ENCODE peak calls at places on chromosomes 11 and 22, in nine cellular contexts. Y is mesothelial cell of epicardium, H is progenitor cell of endocrine pancreas, E is GM12878, U is GM06990, X is lung, B is glutamatergic neuron, D is AG04450, W is WTC11. I is an unnamed sample.

GRCh38 chr11:102171101-102171500 is 60.9 kb downstream of the YAP1 start:
- DNase-seq in Y (no peak), H (no peak), E (no peak), U (no peak), X (no peak), B (no peak), D (no peak), W (no peak), I (no peak)

GRCh38 chr11:12818333-12819015 is 144.3 kb downstream of the TEAD1 start:
- DNase-seq in Y (no peak), H (no peak), E (no peak), U (no peak), X (no peak), B (no peak), D (no peak), W (no peak), I (no peak)

GRCh38 chr22:20418211-20418788 is 19.3 kb downstream of the SCARF2 start:
- DNase-seq in Y (peak), H (peak), E (no peak), U (peak), X (peak), B (peak), D (peak), W (peak), I (peak)

GRCh38 chr11:6623391-6624363 is 4.5 kb upstream of the TPP1 start:
- DNase-seq in Y (no peak), H (no peak), E (no peak), U (no peak), X (no peak), B (no peak), D (no peak), W (no peak), I (no peak)

GRCh38 chr11:111602865-111603632 is 800 bp downstream of the SIK2 start:
- DNase-seq in Y (peak), H (peak), E (no peak), U (no peak), X (no peak), B (peak), D (no peak), W (peak), I (peak)

GRCh38 chr11:5631426-5631825 is 6.6 kb downstream of the TRIM34 start:
- DNase-seq in Y (no peak), H (no peak), E (no peak), U (no peak), X (no peak), B (no peak), D (no peak), W (no peak), I (peak)

GRCh38 chr22:37126383-37126782 is 16.9 kb upstream of the TMPRSS6 start:
- DNase-seq in Y (no peak), H (no peak), E (no peak), U (no peak), X (no peak), B (no peak), D (no peak), W (peak), I (peak)

GRCh38 chr11:60831501-60832079 is 10.3 kb upstream of the CCDC86 start:
- DNase-seq in Y (no peak), H (no peak), E (no peak), U (no peak), X (no peak), B (no peak), D (no peak), W (no peak), I (peak)

GRCh38 chr11:112822478-112823274 is 138.5 kb upstream of the NCAM1 start:
- DNase-seq in Y (no peak), H (no peak), E (no peak), U (no peak), X (no peak), B (no peak), D (no peak), W (peak), I (no peak)

GRCh38 chr11:17135934-17136683 is 58.6 kb upstream of the RPS13 start:
- DNase-seq in Y (no peak), H (no peak), E (no peak), U (no peak), X (no peak), B (no peak), D (no peak), W (no peak), I (no peak)

GRCh38 chr11:11036185-11037161 is 178.6 kb upstream of the ZBED5 start:
- DNase-seq in Y (no peak), H (no peak), E (no peak), U (no peak), X (no peak), B (no peak), D (no peak), W (peak), I (peak)

GRCh38 chr11:123173040-123173855 is 21.8 kb downstream of the CLMP start:
- DNase-seq in Y (no peak), H (no peak), E (no peak), U (no peak), X (no peak), B (no peak), D (peak), W (no peak), I (no peak)

GRCh38 chr22:47157093-47157420 is 394.6 kb downstream of the TBC1D22A start:
- DNase-seq in Y (no peak), H (no peak), E (no peak), U (no peak), X (no peak), B (no peak), D (no peak), W (no peak), I (no peak)

GRCh38 chr11:121231576-121232278 is 60.8 kb upstream of the SC5D start:
- DNase-seq in Y (no peak), H (no peak), E (no peak), U (no peak), X (no peak), B (no peak), D (no peak), W (no peak), I (no peak)

GRCh38 chr11:112241486-112241885 is 15.3 kb downstream of the PTS start:
- DNase-seq in Y (no peak), H (no peak), E (no peak), U (no peak), X (no peak), B (no peak), D (peak), W (no peak), I (no peak)

GRCh38 chr22:24525416-24526037 is 29.4 kb downstream of the GUCD1 start:
- DNase-seq in Y (peak), H (peak), E (peak), U (peak), X (peak), B (peak), D (no peak), W (peak), I (peak)

GRCh38 chr11:76661835-76662434 is 8.6 kb downstream of the LRRC32 start:
- DNase-seq in Y (no peak), H (no peak), E (no peak), U (no peak), X (no peak), B (no peak), D (no peak), W (no peak), I (no peak)

GRCh38 chr11:115363426-115363825 is 140.8 kb downstream of the CADM1 start:
- DNase-seq in Y (no peak), H (no peak), E (no peak), U (no peak), X (no peak), B (no peak), D (no peak), W (no peak), I (no peak)

GRCh38 chr22:23110922-23111527 is 30.8 kb downstream of the RSPH14 start:
- DNase-seq in Y (no peak), H (no peak), E (no peak), U (no peak), X (no peak), B (no peak), D (no peak), W (no peak), I (no peak)

GRCh38 chr11:44444770-44445321 is 120.6 kb upstream of the CD82 start:
- DNase-seq in Y (no peak), H (no peak), E (no peak), U (no peak), X (no peak), B (no peak), D (no peak), W (no peak), I (no peak)

GRCh38 chr22:23581252-23581634 is 1.2 kb upstream of the IGLL1 start:
- DNase-seq in Y (no peak), H (no peak), E (no peak), U (no peak), X (no peak), B (no peak), D (no peak), W (no peak), I (no peak)

GRCh38 chr11:118104491-118104890 is 17.7 kb upstream of the SMIM35 start:
- DNase-seq in Y (no peak), H (no peak), E (no peak), U (no peak), X (no peak), B (no peak), D (no peak), W (no peak), I (no peak)

GRCh38 chr11:34464591-34465036 is 25.9 kb downstream of the CAT start:
- DNase-seq in Y (no peak), H (no peak), E (no peak), U (no peak), X (no peak), B (no peak), D (no peak), W (no peak), I (no peak)

GRCh38 chr11:118339281-118340045 is 3.0 kb downstream of the CD3D start:
- DNase-seq in Y (no peak), H (no peak), E (no peak), U (no peak), X (no peak), B (no peak), D (no peak), W (no peak), I (no peak)

GRCh38 chr11:6418199-6418957 is 516 bp downstream of the APBB1 start:
- DNase-seq in Y (peak), H (peak), E (no peak), U (no peak), X (no peak), B (peak), D (no peak), W (peak), I (no peak)

GRCh38 chr11:73760066-73760679 is 701 bp downstream of the RAB6A start:
- DNase-seq in Y (no peak), H (peak), E (no peak), U (peak), X (peak), B (peak), D (no peak), W (peak), I (peak)

GRCh38 chr11:73157141-73158010 is 15.3 kb upstream of the FCHSD2 start:
- DNase-seq in Y (no peak), H (no peak), E (no peak), U (peak), X (no peak), B (no peak), D (peak), W (no peak), I (peak)

GRCh38 chr11:94845622-94846021 is 77.5 kb downstream of the AMOTL1 start:
- DNase-seq in Y (no peak), H (no peak), E (no peak), U (no peak), X (peak), B (no peak), D (peak), W (no peak), I (no peak)

GRCh38 chr11:60891103-60891741 is 15.2 kb downstream of the PRPF19 start:
- DNase-seq in Y (no peak), H (no peak), E (no peak), U (no peak), X (no peak), B (no peak), D (no peak), W (no peak), I (no peak)

GRCh38 chr11:109972939-109973338 is 120.3 kb upstream of the ZC3H12C start:
- DNase-seq in Y (no peak), H (no peak), E (no peak), U (no peak), X (no peak), B (no peak), D (no peak), W (no peak), I (no peak)

GRCh38 chr22:20741634-20742581 is 32.0 kb upstream of the SERPIND1 start:
- DNase-seq in Y (no peak), H (no peak), E (no peak), U (no peak), X (no peak), B (peak), D (no peak), W (peak), I (peak)

GRCh38 chr11:7965386-7965785 is at the start of gene NLRP10:
- DNase-seq in Y (no peak), H (no peak), E (no peak), U (no peak), X (no peak), B (no peak), D (peak), W (no peak), I (no peak)

GRCh38 chr22:29141078-29141688 is 64.5 kb upstream of the EMID1 start:
- DNase-seq in Y (no peak), H (no peak), E (no peak), U (no peak), X (no peak), B (no peak), D (no peak), W (no peak), I (no peak)

GRCh38 chr11:93623179-93623578 is 38.3 kb upstream of the CEP295 start:
- DNase-seq in Y (no peak), H (no peak), E (peak), U (no peak), X (no peak), B (peak), D (no peak), W (peak), I (peak)

GRCh38 chr11:36186340-36186739 is 102.9 kb downstream of the COMMD9 start:
- DNase-seq in Y (no peak), H (no peak), E (no peak), U (no peak), X (no peak), B (no peak), D (peak), W (no peak), I (no peak)

GRCh38 chr22:21952586-21953571 is at the start of gene PPM1F:
- DNase-seq in Y (peak), H (peak), E (peak), U (peak), X (peak), B (peak), D (peak), W (peak), I (peak)

DNA sequence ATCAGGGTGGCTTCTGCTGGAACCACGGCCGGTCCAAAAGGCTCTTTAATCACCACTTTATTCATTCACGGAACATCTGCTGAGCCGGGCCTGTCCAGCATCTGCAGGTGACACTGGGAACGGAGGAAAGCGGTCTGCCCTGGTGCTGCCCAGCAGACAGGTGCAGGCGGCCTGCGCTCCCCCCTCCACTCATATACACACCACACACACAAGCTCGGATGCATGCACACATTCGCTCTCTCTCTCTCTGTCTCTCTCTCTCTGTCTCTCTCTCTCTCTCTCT is 736.9 kb downstream of the BRD1 start:
- DNase-seq in Y (no peak), H (no peak), E (no peak), U (no peak), X (no peak), B (no peak), D (no peak), W (no peak), I (no peak)
- TF ChIP-seq CTCF in Y (no peak), H (no peak), E (no peak), U (no peak), X (no peak), B (no peak), D (no peak), W (no peak), I (no peak)

DNA sequence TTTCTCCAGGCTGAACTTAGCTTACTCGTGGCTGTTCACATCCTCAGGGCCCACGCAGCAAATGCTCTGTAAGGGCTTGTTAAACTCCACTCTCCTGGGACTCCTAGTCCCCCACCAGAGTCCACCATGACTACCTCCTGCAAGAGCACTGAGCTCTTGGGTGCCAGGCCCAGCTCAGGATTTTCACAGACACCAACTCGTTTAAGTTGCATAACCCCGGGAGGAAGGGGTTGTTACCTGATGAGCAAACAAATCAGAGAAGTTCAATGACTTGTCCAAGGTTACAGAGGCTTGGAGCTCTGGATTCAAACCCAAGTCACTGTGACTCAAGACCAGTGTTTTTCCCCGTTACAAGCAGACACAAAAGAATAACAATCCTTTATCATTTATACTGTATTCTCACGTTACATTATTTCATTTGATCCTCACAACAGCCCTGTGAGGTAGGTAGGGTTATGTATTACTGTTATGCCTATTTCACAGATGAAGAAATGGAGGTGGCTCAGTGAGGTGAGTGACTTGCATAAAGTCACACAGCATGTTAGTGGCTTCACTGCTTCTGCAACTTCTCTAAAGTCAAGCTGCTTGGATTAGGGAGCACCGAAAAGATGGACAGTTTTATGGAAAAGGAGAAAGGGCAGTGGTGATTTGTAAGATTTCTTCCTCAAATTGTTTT is 17.4 kb downstream of the KCTD21 start:
- DNase-seq in Y (no peak), H (no peak), E (no peak), U (no peak), X (no peak), B (no peak), D (no peak), W (no peak), I (no peak)
- TF ChIP-seq CTCF in Y (no peak), H (no peak), E (no peak), U (no peak), X (no peak), B (no peak), D (no peak), W (no peak), I (no peak)

DNA sequence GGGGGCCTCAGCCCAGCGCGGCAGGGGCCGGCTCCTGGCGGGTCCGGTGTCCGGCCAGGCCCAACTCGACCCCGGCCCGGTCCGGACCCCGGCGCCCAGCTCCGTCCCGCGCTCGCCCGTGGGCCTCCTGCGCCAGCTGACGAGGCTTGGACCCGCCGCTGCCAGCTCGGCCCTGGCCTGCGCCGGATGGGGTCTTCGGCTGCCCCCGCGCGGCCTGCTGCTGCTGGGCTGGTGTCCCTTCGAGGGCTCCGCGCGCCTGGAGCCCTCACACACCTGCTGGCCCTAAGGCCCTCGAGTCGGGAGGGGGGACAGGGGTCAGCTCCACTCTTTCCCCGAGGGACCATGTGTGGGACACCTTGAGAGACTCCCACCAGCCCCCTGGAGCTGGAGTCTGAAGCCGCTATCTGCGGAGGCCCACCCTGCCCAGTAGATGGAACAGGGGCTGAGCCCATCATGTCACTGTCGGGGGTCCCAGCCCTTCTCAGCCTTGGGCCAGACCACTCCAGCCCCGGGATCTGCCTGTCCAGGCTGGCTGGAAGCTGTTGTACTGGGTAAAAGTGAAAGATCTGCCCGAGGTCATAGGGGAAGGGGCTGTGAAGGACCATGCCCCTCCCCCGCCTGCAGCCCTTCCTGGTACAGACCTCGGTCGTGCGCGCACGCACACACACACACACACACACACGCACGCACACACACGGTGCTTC is 768 bp upstream of the CDKN1C start:
- DNase-seq in Y (peak), H (peak), E (no peak), U (no peak), X (no peak), B (peak), D (no peak), W (peak), I (no peak)
- TF ChIP-seq CTCF in Y (no peak), H (peak), E (no peak), U (no peak), X (no peak), B (no peak), D (peak), W (no peak), I (no peak)

GRCh38 chr11:32713496-32713895 is 81.0 kb downstream of the CCDC73 start:
- DNase-seq in Y (no peak), H (no peak), E (no peak), U (no peak), X (no peak), B (no peak), D (no peak), W (no peak), I (no peak)
- TF ChIP-seq CTCF in Y (no peak), H (peak), E (peak), U (peak), X (no peak), B (no peak), D (peak), W (no peak), I (peak)

DNA sequence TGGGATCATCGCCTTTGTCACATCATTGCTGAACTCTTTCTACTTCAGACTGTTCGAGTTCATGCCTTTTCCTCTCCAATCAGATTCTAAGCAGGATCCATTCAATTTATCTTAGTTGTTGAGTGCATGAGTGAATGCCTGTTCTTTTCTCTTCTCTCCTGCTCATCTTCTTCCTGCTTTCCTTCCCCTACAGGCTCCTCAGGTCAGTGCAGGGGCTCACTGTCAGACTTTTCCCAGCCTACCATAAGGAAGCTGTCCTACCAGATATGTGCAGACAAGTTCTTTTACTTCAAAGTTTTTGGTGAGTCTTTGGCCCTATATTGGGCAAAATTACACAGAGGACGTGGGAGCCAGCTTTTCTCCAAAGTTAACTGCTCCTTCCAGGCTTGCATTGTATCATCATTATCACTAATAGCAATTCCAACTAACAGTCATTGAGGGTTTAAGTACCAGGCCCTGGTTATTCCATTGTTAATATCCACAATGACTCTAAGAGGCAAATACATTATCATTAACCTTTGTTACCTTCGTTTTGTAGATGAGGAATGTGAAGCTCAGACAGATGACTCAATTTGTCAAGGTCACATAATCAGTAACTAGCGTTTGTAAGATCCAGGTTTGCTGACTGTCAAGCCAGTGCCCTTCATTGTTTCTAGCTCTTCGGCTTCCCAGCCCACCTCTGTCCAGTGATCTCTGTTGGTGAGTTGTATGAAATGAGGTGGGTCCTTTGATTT is 30.4 kb downstream of the OR6Q1 start:
- DNase-seq in Y (no peak), H (no peak), E (no peak), U (no peak), X (no peak), B (no peak), D (no peak), W (peak), I (no peak)
- TF ChIP-seq CTCF in Y (peak), H (peak), E (no peak), U (no peak), X (no peak), B (no peak), D (peak), W (no peak), I (no peak)

GRCh38 chr11:40425168-40425567 is 1034.3 kb downstream of the LRRC4C start:
- DNase-seq in Y (no peak), H (no peak), E (no peak), U (no peak), X (no peak), B (no peak), D (no peak), W (no peak), I (no peak)
- TF ChIP-seq CTCF in Y (no peak), H (peak), E (no peak), U (no peak), X (no peak), B (no peak), D (no peak), W (no peak), I (no peak)

GRCh38 chr11:66007201-66007634 is 4.6 kb upstream of the CST6 start:
- DNase-seq in Y (no peak), H (no peak), E (no peak), U (no peak), X (no peak), B (no peak), D (no peak), W (no peak), I (no peak)
- TF ChIP-seq CTCF in Y (no peak), H (no peak), E (no peak), U (no peak), X (no peak), B (no peak), D (no peak), W (no peak), I (no peak)